ENCODE peak calls at places on chromosomes 2 and 18, in four cellular contexts. M is A549, C is suprapubic skin, T is ovary. Q is an unnamed sample.

GRCh38 chr18:7789853-7790552 is 222.9 kb downstream of the PTPRM start:
- DNase-seq in M (peak), C (no peak), T (no peak), Q (no peak)

GRCh38 chr2:239267411-239267941 is 133.3 kb downstream of the HDAC4 start:
- DNase-seq in M (no peak), C (peak), T (peak), Q (peak)

GRCh38 chr2:72148391-72148974 is 821 bp upstream of the CYP26B1 start:
- DNase-seq in M (no peak), C (peak), T (no peak), Q (peak)

GRCh38 chr2:202871161-202872141 is at the start of gene ICA1L:
- DNase-seq in M (peak), C (peak), T (peak), Q (peak)

GRCh38 chr2:12950957-12951656 is 234.4 kb downstream of the TRIB2 start:
- DNase-seq in M (no peak), C (no peak), T (no peak), Q (no peak)

GRCh38 chr2:11681722-11682589 is 12.0 kb upstream of the NTSR2 start:
- DNase-seq in M (peak), C (peak), T (peak), Q (peak)

GRCh38 chr2:240462073-240462703 is 26.7 kb downstream of the GPC1 start:
- DNase-seq in M (no peak), C (no peak), T (peak), Q (no peak)

GRCh38 chr2:42851740-42852250 is 59.4 kb upstream of the HAAO start:
- DNase-seq in M (no peak), C (no peak), T (peak), Q (peak)

GRCh38 chr18:75127143-75128021 is 81.6 kb downstream of the PTGR3 start:
- DNase-seq in M (no peak), C (peak), T (no peak), Q (peak)

GRCh38 chr2:162890690-162891311 is 52.2 kb upstream of the KCNH7 start:
- DNase-seq in M (peak), C (no peak), T (no peak), Q (no peak)

GRCh38 chr2:240949791-240950705 is 43.9 kb downstream of the CROCC2 start:
- DNase-seq in M (no peak), C (peak), T (no peak), Q (peak)

GRCh38 chr2:3519255-3520190 is at the start of gene ADI1:
- DNase-seq in M (peak), C (peak), T (peak), Q (peak)

GRCh38 chr2:69779258-69779989 is 37.5 kb downstream of the ANXA4 start:
- DNase-seq in M (peak), C (no peak), T (no peak), Q (no peak)

GRCh38 chr18:58911241-58911640 is 46.6 kb downstream of the ZNF532 start:
- DNase-seq in M (no peak), C (no peak), T (no peak), Q (no peak)

GRCh38 chr2:166959556-166959955 is 71.3 kb downstream of the XIRP2 start:
- DNase-seq in M (no peak), C (no peak), T (no peak), Q (no peak)

GRCh38 chr2:237636578-237636977 is 9.2 kb downstream of the LRRFIP1 start:
- DNase-seq in M (no peak), C (no peak), T (no peak), Q (no peak)

GRCh38 chr2:18484625-18485024 is 75.8 kb downstream of the RDH14 start:
- DNase-seq in M (no peak), C (no peak), T (no peak), Q (no peak)

GRCh38 chr18:6682437-6683111 is 46.9 kb upstream of the ARHGAP28 start:
- DNase-seq in M (no peak), C (no peak), T (peak), Q (no peak)

DNA sequence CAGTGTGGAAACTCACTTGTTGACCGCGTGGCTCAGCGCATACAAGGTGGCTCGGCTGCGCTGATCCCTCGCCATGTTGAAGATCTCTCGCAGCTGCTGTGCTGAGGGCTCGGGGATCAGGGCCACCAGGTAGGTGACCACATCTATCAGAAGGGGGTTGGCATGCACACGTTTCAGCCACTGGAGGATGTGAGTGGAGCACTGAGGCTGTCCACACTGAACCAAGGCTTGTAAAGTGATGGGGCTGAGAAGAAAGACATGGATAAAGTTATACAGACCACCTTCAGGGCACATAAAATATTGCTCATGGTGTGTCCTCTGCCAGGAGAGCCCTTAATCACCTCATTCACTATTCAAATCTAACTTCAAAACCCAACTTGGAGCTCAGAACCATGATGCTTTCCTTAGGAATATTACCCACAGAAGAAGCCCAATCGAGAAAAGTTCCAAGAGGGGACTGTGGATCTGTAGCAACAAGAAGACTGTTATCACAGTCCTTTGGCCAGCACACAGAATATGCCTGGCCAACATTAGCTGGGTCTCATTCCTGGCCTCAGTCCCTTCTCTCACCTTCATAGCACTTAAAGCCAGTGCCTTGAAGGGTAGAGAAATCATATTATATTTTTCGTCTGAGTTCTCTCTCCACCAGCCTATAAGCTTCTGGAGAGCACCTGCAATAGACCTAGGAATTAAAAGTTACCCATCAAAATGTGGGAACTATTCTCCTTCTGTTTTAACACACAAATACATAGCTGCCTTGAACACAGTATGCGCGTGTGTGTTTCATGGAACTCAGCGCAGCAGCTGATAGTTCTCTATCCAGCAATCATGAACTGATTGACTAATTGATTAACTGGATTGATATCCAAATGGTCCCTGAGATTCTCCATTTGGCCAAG is 11.3 kb downstream of the APOB start:
- DNase-seq in M (no peak), C (no peak), T (no peak), Q (no peak)
- TF ChIP-seq POLR2A in M (no peak), C (no peak), T (no peak), Q (no peak)

GRCh38 chr2:232377319-232377718 is 1.2 kb upstream of the ALPP start:
- DNase-seq in M (no peak), C (peak), T (no peak), Q (no peak)
- H3K4me3 ChIP-seq in M (no peak), C (no peak), T (no peak), Q (no peak)

GRCh38 chr18:68840554-68841263 is 42.8 kb downstream of the CCDC102B start:
- DNase-seq in M (peak), C (no peak), T (no peak), Q (peak)
- TF ChIP-seq POLR2A in M (no peak), C (no peak), T (no peak), Q (no peak)

GRCh38 chr18:24027156-24027555 is 12.6 kb downstream of the TTC39C start:
- DNase-seq in M (no peak), C (peak), T (peak), Q (peak)

GRCh38 chr18:24033644-24034412 is 19.3 kb downstream of the TTC39C start:
- DNase-seq in M (no peak), C (no peak), T (no peak), Q (no peak)

GRCh38 chr18:24031318-24031717 is 16.8 kb downstream of the TTC39C start:
- DNase-seq in M (no peak), C (no peak), T (no peak), Q (no peak)

GRCh38 chr18:24026457-24026856 is 11.9 kb downstream of the TTC39C start:
- DNase-seq in M (no peak), C (no peak), T (no peak), Q (peak)

DNA sequence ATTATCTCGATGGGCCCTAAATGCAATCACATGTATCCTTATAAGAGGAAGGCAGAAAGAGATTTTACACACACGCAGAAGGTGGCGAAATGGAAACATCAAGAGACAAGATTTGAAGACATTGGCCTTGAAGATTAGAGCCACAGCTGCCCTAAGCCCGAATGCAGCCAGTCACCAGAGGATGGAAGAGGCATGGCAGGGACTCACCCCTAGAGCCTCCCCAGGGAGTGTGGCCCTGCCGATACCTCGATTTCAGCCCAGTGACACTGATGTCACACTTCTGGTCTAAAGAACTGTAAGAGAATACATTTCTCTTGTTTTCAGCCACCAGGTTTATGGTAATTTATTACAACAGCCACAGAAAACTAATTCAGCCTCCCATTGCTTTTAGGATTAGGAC is 17.4 kb downstream of the TTC39C start:
- DNase-seq in M (no peak), C (no peak), T (no peak), Q (no peak)
- H3K4me3 ChIP-seq in M (no peak), C (no peak), T (no peak), Q (no peak)

GRCh38 chr2:20449501-20450200 is 2.8 kb downstream of the RHOB start:
- DNase-seq in M (peak), C (peak), T (no peak), Q (no peak)

GRCh38 chr2:20451761-20452499 is 5.1 kb downstream of the RHOB start:
- DNase-seq in M (no peak), C (peak), T (no peak), Q (no peak)

GRCh38 chr2:20451346-20451745 is 4.5 kb downstream of the RHOB start:
- DNase-seq in M (no peak), C (peak), T (no peak), Q (no peak)

GRCh38 chr2:20448246-20449046 is 1.6 kb downstream of the RHOB start:
- DNase-seq in M (peak), C (peak), T (peak), Q (peak)

GRCh38 chr2:20450201-20451108 is 3.6 kb downstream of the RHOB start:
- DNase-seq in M (no peak), C (peak), T (peak), Q (peak)
- TF ChIP-seq POLR2A in M (no peak), C (peak), T (peak), Q (no peak)

DNA sequence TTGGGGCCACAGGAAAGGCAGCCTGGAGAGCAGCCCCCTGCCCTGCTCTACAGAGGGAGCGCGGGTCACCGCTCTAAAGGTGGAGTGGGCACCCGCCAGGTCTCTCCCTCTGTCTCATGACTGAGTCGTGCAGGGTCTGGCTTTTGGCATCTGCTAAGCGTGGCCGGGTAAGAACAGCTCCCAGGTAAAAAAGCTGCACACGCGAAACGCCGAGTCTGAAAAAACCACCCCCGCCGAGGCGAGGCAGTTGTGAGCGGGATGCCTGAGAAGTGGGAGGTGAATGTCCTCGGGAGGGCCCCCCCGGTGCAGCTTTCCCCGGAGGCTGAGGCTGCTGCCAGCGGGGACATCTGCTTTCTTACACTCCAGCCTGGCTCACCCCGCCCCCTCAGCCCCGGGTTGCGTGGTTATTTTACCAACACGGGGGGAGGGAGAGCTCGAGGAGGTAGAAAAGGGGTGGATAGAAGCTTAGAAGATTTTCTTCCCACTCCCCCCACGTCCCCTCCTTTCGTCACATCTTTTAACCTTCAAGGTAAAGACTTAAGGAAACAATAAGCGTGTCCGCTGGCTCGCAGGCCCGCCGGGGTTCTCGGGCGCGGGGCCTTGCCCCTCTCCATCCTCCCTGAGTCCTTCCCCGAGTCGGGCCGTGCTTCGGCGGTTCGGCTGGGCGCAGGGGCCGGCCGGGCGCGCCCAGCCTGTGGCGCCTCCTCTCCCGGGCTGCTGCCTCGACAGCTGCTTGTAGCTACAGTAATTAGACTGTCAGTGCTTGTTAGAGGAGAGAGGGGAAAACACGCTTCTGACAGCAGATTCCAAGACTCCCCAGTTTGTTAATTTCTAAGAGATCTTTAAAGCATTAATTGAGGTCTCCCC is 70.6 kb upstream of the PSMD14 start:
- DNase-seq in M (no peak), C (peak), T (peak), Q (peak)
- H3K4me3 ChIP-seq in M (peak), C (peak), T (peak), Q (peak)

GRCh38 chr2:150485114-150485870 is 2.2 kb downstream of the RND3 start:
- DNase-seq in M (peak), C (peak), T (peak), Q (peak)

GRCh38 chr2:150485871-150486538 is 1.5 kb downstream of the RND3 start:
- DNase-seq in M (peak), C (peak), T (peak), Q (peak)

GRCh38 chr2:150490466-150490865 is 3.0 kb upstream of the RND3 start:
- DNase-seq in M (no peak), C (no peak), T (no peak), Q (no peak)

GRCh38 chr2:150486539-150487484 is 655 bp downstream of the RND3 start:
- DNase-seq in M (no peak), C (peak), T (peak), Q (peak)

GRCh38 chr2:150487537-150488429 is at the start of gene RND3:
- DNase-seq in M (peak), C (peak), T (peak), Q (peak)
- TF ChIP-seq POLR2A in M (peak), C (peak), T (peak), Q (no peak)

Q was measured in lower leg skin.